ENCODE peak calls at places on chromosomes 3 and 15, in four cellular contexts. S is activated T-cell treated with anti-CD3 and anti-CD28 coated beads for 1 hour, J is A549, C is H1. R is an unnamed sample.

GRCh38 chr3:101732240-101732641 is 7.8 kb downstream of the CEP97 start:
- DNase-seq in S (no peak), J (no peak), C (no peak), R (no peak)

GRCh38 chr3:59469948-59470723 is 420.3 kb upstream of the CFAP20DC start:
- DNase-seq in S (no peak), J (no peak), C (no peak), R (no peak)

GRCh38 chr3:159236306-159236705 is 434.5 kb downstream of the MFSD1 start:
- DNase-seq in S (no peak), J (no peak), C (no peak), R (no peak)

GRCh38 chr3:129117134-129117533 is 4.5 kb downstream of the RAB43 start:
- DNase-seq in S (no peak), J (no peak), C (no peak), R (no peak)

GRCh38 chr15:54089776-54090175 is 111.5 kb downstream of the UNC13C start:
- DNase-seq in S (no peak), J (no peak), C (no peak), R (no peak)

GRCh38 chr3:175270199-175270837 is 411.2 kb downstream of the NAALADL2 start:
- DNase-seq in S (no peak), J (no peak), C (no peak), R (no peak)

GRCh38 chr15:66894363-66894762 is 171.0 kb upstream of the SMAD3 start:
- DNase-seq in S (no peak), J (no peak), C (no peak), R (no peak)

GRCh38 chr3:142586803-142587406 is 8.4 kb upstream of the ATR start:
- DNase-seq in S (no peak), J (peak), C (no peak), R (no peak)

GRCh38 chr3:16916840-16917239 is 32.1 kb downstream of the PLCL2 start:
- DNase-seq in S (no peak), J (no peak), C (no peak), R (no peak)

GRCh38 chr15:56758770-56759449 is 25.6 kb upstream of the ZNF280D start:
- DNase-seq in S (no peak), J (peak), C (no peak), R (no peak)

GRCh38 chr3:10715886-10716285 is 100.1 kb upstream of the SLC6A11 start:
- DNase-seq in S (no peak), J (no peak), C (no peak), R (no peak)

GRCh38 chr3:124760601-124761000 is 30.3 kb downstream of the UMPS start:
- DNase-seq in S (no peak), J (no peak), C (no peak), R (no peak)

GRCh38 chr3:51637144-51637940 is 33.7 kb upstream of the TEX264 start:
- DNase-seq in S (no peak), J (no peak), C (no peak), R (no peak)

GRCh38 chr3:57152150-57152549 is 13.0 kb downstream of the IL17RD start:
- DNase-seq in S (no peak), J (no peak), C (no peak), R (no peak)

GRCh38 chr3:8486945-8487344 is 14.7 kb upstream of the LMCD1 start:
- DNase-seq in S (no peak), J (no peak), C (no peak), R (no peak)

GRCh38 chr3:43286115-43286885 is at the start of gene SNRK:
- DNase-seq in S (peak), J (peak), C (peak), R (peak)

GRCh38 chr3:177498037-177498857 is 301.0 kb upstream of the TBL1XR1 start:
- DNase-seq in S (no peak), J (peak), C (no peak), R (no peak)

GRCh38 chr15:39195988-39196486 is 384.8 kb upstream of the THBS1 start:
- DNase-seq in S (no peak), J (peak), C (no peak), R (no peak)

GRCh38 chr15:71364117-71364584 is 248.9 kb downstream of the THSD4 start:
- DNase-seq in S (no peak), J (no peak), C (no peak), R (no peak)

GRCh38 chr15:85730001-85730820 is 64.5 kb downstream of the KLHL25 start:
- DNase-seq in S (no peak), J (peak), C (no peak), R (no peak)

GRCh38 chr15:53843166-53843565 is 83.7 kb upstream of the WDR72 start:
- DNase-seq in S (no peak), J (no peak), C (no peak), R (no peak)

GRCh38 chr15:80066912-80067311 is 7.4 kb downstream of the ZFAND6 start:
- DNase-seq in S (no peak), J (no peak), C (no peak), R (no peak)

GRCh38 chr15:63523306-63523990 is 19.1 kb downstream of the USP3 start:
- DNase-seq in S (no peak), J (no peak), C (no peak), R (no peak)

GRCh38 chr3:11377726-11378125 is 105.5 kb downstream of the ATG7 start:
- DNase-seq in S (no peak), J (no peak), C (no peak), R (no peak)

GRCh38 chr15:80841537-80841936 is 62.4 kb downstream of the CEMIP start:
- DNase-seq in S (no peak), J (peak), C (no peak), R (no peak)

GRCh38 chr15:89781891-89782618 is 5.9 kb downstream of the MESP2 start:
- DNase-seq in S (no peak), J (no peak), C (no peak), R (no peak)

GRCh38 chr15:86624261-86625036 is 544.8 kb downstream of the AGBL1 start:
- DNase-seq in S (peak), J (peak), C (peak), R (no peak)

GRCh38 chr3:62169871-62170660 is 203.3 kb downstream of the FEZF2 start:
- DNase-seq in S (no peak), J (no peak), C (no peak), R (no peak)

GRCh38 chr3:83226751-83227150 is 1465.3 kb upstream of the GBE1 start:
- DNase-seq in S (no peak), J (no peak), C (no peak), R (no peak)

GRCh38 chr3:54342676-54343075 is 220.3 kb downstream of the CACNA2D3 start:
- DNase-seq in S (no peak), J (no peak), C (no peak), R (no peak)

GRCh38 chr3:169661567-169662214 is 1.8 kb downstream of the MECOM start:
- DNase-seq in S (no peak), J (peak), C (no peak), R (no peak)

GRCh38 chr15:91100561-91101355 is 701 bp downstream of the SV2B start:
- DNase-seq in S (no peak), J (no peak), C (no peak), R (no peak)